ENCODE peak calls at places on chromosomes 6 and 20, in four cellular contexts. R is non-pigmented ciliary epithelial cell, X is GM03348, L is COLO829. U is an unnamed sample.

GRCh38 chr6:5333653-5334052 is 72.3 kb downstream of the FARS2 start:
- DNase-seq in R (no peak), X (peak), L (no peak), U (no peak)

GRCh38 chr20:25867776-25868649 is 171.4 kb upstream of the ZNF337 start:
- DNase-seq in R (no peak), X (peak), L (peak), U (no peak)

GRCh38 chr20:478010-478948 is 15.9 kb upstream of the TBC1D20 start:
- DNase-seq in R (no peak), X (peak), L (no peak), U (no peak)

GRCh38 chr6:87826376-87826775 is 124.3 kb upstream of the AKIRIN2 start:
- DNase-seq in R (no peak), X (no peak), L (no peak), U (no peak)

GRCh38 chr6:168877821-168878282 is 375.8 kb downstream of the THBS2 start:
- DNase-seq in R (no peak), X (peak), L (no peak), U (no peak)

GRCh38 chr20:44979090-44979621 is 12.8 kb downstream of the STK4 start:
- DNase-seq in R (no peak), X (no peak), L (no peak), U (no peak)

GRCh38 chr6:110352603-110353303 is 5.4 kb downstream of the METTL24 start:
- DNase-seq in R (peak), X (no peak), L (no peak), U (no peak)

GRCh38 chr6:158204616-158205015 is 36.5 kb downstream of the GTF2H5 start:
- DNase-seq in R (no peak), X (no peak), L (no peak), U (no peak)

GRCh38 chr6:118495639-118496296 is 52.3 kb upstream of the PLN start:
- DNase-seq in R (peak), X (no peak), L (peak), U (no peak)

GRCh38 chr6:69233195-69233524 is 563.6 kb downstream of the LMBRD1 start:
- DNase-seq in R (no peak), X (peak), L (no peak), U (no peak)

GRCh38 chr6:169328112-169328801 is 74.6 kb upstream of the THBS2 start:
- DNase-seq in R (no peak), X (peak), L (no peak), U (no peak)

GRCh38 chr6:157762636-157763035 is 60.4 kb upstream of the SNX9 start:
- DNase-seq in R (no peak), X (no peak), L (no peak), U (no peak)

GRCh38 chr6:155497273-155497672 is 41.6 kb upstream of the NOX3 start:
- DNase-seq in R (no peak), X (no peak), L (no peak), U (no peak)

GRCh38 chr6:81054011-81054410 is 698.5 kb downstream of the TENT5A start:
- DNase-seq in R (no peak), X (peak), L (no peak), U (no peak)

GRCh38 chr6:77454386-77454785 is 8.9 kb downstream of the HTR1B start:
- DNase-seq in R (no peak), X (no peak), L (no peak), U (no peak)

GRCh38 chr20:4151342-4151741 is 136.0 kb upstream of the RNF24 start:
- DNase-seq in R (no peak), X (no peak), L (no peak), U (no peak)

GRCh38 chr6:84278311-84278710 is 50.9 kb upstream of the CEP162 start:
- DNase-seq in R (no peak), X (peak), L (no peak), U (no peak)

GRCh38 chr6:57261896-57262295 is 39.8 kb upstream of the RAB23 start:
- DNase-seq in R (no peak), X (peak), L (no peak), U (no peak)

GRCh38 chr6:8335896-8336295 is 99.4 kb downstream of the SLC35B3 start:
- DNase-seq in R (no peak), X (no peak), L (no peak), U (no peak)

GRCh38 chr6:164214066-164214465 is 799.5 kb downstream of the QKI start:
- DNase-seq in R (no peak), X (no peak), L (no peak), U (no peak)

GRCh38 chr6:39923394-39923793 is 10.9 kb downstream of the MOCS1 start:
- DNase-seq in R (no peak), X (no peak), L (no peak), U (no peak)

GRCh38 chr6:36029464-36029863 is 1.9 kb downstream of the MAPK14 start:
- DNase-seq in R (no peak), X (peak), L (no peak), U (no peak)

GRCh38 chr6:72580281-72580940 is 41.5 kb upstream of the KCNQ5 start:
- DNase-seq in R (peak), X (peak), L (peak), U (peak)

GRCh38 chr6:111973897-111974639 is 79.8 kb upstream of the CCN6 start:
- DNase-seq in R (no peak), X (peak), L (no peak), U (peak)

GRCh38 chr20:5234978-5235377 is 81.8 kb downstream of the PROKR2 start:
- DNase-seq in R (no peak), X (no peak), L (no peak), U (no peak)

GRCh38 chr20:49388790-49389189 is 93.7 kb downstream of the KCNB1 start:
- DNase-seq in R (no peak), X (no peak), L (no peak), U (no peak)

GRCh38 chr6:33167374-33168148 is 24.7 kb downstream of the COL11A2 start:
- DNase-seq in R (no peak), X (no peak), L (no peak), U (no peak)

GRCh38 chr20:63968136-63968927 is 1.4 kb downstream of the ZNF512B start:
- DNase-seq in R (no peak), X (no peak), L (no peak), U (no peak)

GRCh38 chr20:24961384-24962181 is 12.5 kb downstream of the CST7 start:
- DNase-seq in R (no peak), X (no peak), L (no peak), U (no peak)

GRCh38 chr20:32672315-32672981 is 1.3 kb downstream of the C20orf203 start:
- DNase-seq in R (no peak), X (no peak), L (no peak), U (no peak)

GRCh38 chr6:11392778-11393507 is 144.6 kb upstream of the TMEM170B start:
- DNase-seq in R (no peak), X (no peak), L (peak), U (no peak)

GRCh38 chr6:112372213-112372806 is 25.2 kb downstream of the RFPL4B start:
- DNase-seq in R (no peak), X (peak), L (peak), U (no peak)

GRCh38 chr6:141552463-141552862 is 580.3 kb upstream of the GJE1 start:
- DNase-seq in R (peak), X (no peak), L (no peak), U (peak)

U was measured in retinal pigment epithelial cell.